ENCODE peak calls at places on chromosomes 16 and 17, in ten cellular contexts. V is uterus; P is tibial artery; Y is Kasumi-1; I is endothelial cell; L is stimulated activated naive CD8-positive, alpha-beta T cell treated with anti-CD3 and anti-CD28 coated beads, Interleukin-15, amount 100 ng/mL, for 72 hours; J is hepatocyte; Z is Ammon's horn; T is head of caudate nucleus; D is naive thymus-derived CD4-positive, alpha-beta T cell. K is an unnamed sample.

GRCh38 chr16:67874147-67874771 is 1.4 kb downstream of the EDC4 start:
- DNase-seq in V (no peak), P (no peak), Y (no peak), I (no peak), L (no peak), J (no peak), Z (no peak), T (no peak), D (no peak), K (no peak)

GRCh38 chr16:86044241-86044671 is 145.3 kb downstream of the IRF8 start:
- DNase-seq in V (no peak), P (peak), Y (peak), I (peak), L (peak), J (peak), Z (no peak), T (peak), D (no peak), K (peak)

GRCh38 chr16:88691924-88692560 is 5.7 kb upstream of the SNAI3 start:
- DNase-seq in V (no peak), P (peak), Y (peak), I (no peak), L (no peak), J (no peak), Z (peak), T (no peak), D (no peak), K (peak)

GRCh38 chr16:23145608-23146007 is 3.6 kb downstream of the USP31 start:
- DNase-seq in V (no peak), P (no peak), Y (no peak), I (no peak), L (no peak), J (no peak), Z (no peak), T (no peak), D (no peak), K (no peak)

GRCh38 chr16:86210403-86211193 is 299.7 kb upstream of the FOXF1 start:
- DNase-seq in V (no peak), P (no peak), Y (no peak), I (no peak), L (no peak), J (no peak), Z (no peak), T (no peak), D (no peak), K (no peak)

GRCh38 chr17:82105882-82106696 is 8.1 kb upstream of the FASN start:
- DNase-seq in V (peak), P (no peak), Y (peak), I (peak), L (peak), J (peak), Z (peak), T (no peak), D (peak), K (peak)

GRCh38 chr16:77307764-77308561 is 108.8 kb downstream of the SYCE1L start:
- DNase-seq in V (no peak), P (no peak), Y (no peak), I (no peak), L (peak), J (peak), Z (peak), T (no peak), D (no peak), K (no peak)

GRCh38 chr17:73747221-73748002 is 103.2 kb upstream of the SDK2 start:
- DNase-seq in V (no peak), P (no peak), Y (no peak), I (no peak), L (no peak), J (no peak), Z (no peak), T (no peak), D (no peak), K (no peak)

GRCh38 chr17:59810894-59811153 is 81.9 kb downstream of the TUBD1 start:
- DNase-seq in V (no peak), P (no peak), Y (no peak), I (no peak), L (no peak), J (no peak), Z (no peak), T (no peak), D (no peak), K (no peak)

GRCh38 chr17:65978881-65979280 is 213.1 kb downstream of the CEP112 start:
- DNase-seq in V (no peak), P (no peak), Y (no peak), I (no peak), L (no peak), J (peak), Z (no peak), T (no peak), D (no peak), K (no peak)

GRCh38 chr17:14776791-14777190 is 475.9 kb downstream of the HS3ST3B1 start:
- DNase-seq in V (no peak), P (no peak), Y (no peak), I (no peak), L (no peak), J (peak), Z (no peak), T (no peak), D (no peak), K (no peak)

GRCh38 chr17:82696259-82696658 is 2.2 kb downstream of the RAB40B start:
- DNase-seq in V (no peak), P (no peak), Y (no peak), I (no peak), L (no peak), J (no peak), Z (no peak), T (no peak), D (no peak), K (no peak)

GRCh38 chr17:39804839-39805238 is 59.3 kb downstream of the IKZF3 start:
- DNase-seq in V (no peak), P (no peak), Y (no peak), I (no peak), L (no peak), J (no peak), Z (no peak), T (no peak), D (no peak), K (no peak)

GRCh38 chr17:69860142-69860680 is 214.8 kb upstream of the KCNJ16 start:
- DNase-seq in V (no peak), P (no peak), Y (no peak), I (no peak), L (no peak), J (no peak), Z (no peak), T (no peak), D (no peak), K (no peak)

GRCh38 chr16:18797746-18798145 is 3.6 kb downstream of the ARL6IP1 start:
- DNase-seq in V (no peak), P (no peak), Y (no peak), I (no peak), L (no peak), J (no peak), Z (no peak), T (no peak), D (no peak), K (no peak)

GRCh38 chr17:10192963-10193362 is 5.4 kb downstream of the GAS7 start:
- DNase-seq in V (peak), P (peak), Y (no peak), I (no peak), L (no peak), J (no peak), Z (no peak), T (no peak), D (no peak), K (no peak)

GRCh38 chr17:32356378-32356743 is 6.4 kb downstream of the ZNF207 start:
- DNase-seq in V (no peak), P (no peak), Y (no peak), I (no peak), L (no peak), J (no peak), Z (no peak), T (no peak), D (no peak), K (no peak)

GRCh38 chr17:48729335-48730239 is 1.0 kb upstream of the HOXB13 start:
- DNase-seq in V (no peak), P (no peak), Y (no peak), I (no peak), L (no peak), J (no peak), Z (no peak), T (no peak), D (no peak), K (no peak)

GRCh38 chr17:13619462-13619861 is 17.7 kb upstream of the HS3ST3A1 start:
- DNase-seq in V (no peak), P (no peak), Y (no peak), I (no peak), L (no peak), J (no peak), Z (no peak), T (no peak), D (no peak), K (no peak)

GRCh38 chr16:49491736-49492089 is 118.1 kb downstream of the C16orf78 start:
- DNase-seq in V (peak), P (peak), Y (no peak), I (peak), L (no peak), J (no peak), Z (peak), T (peak), D (no peak), K (peak)

GRCh38 chr17:43324205-43324893 is 74.4 kb upstream of the ARL4D start:
- DNase-seq in V (no peak), P (no peak), Y (no peak), I (peak), L (no peak), J (no peak), Z (no peak), T (no peak), D (no peak), K (no peak)

GRCh38 chr16:1494711-1495110 is 1.6 kb downstream of the TELO2 start:
- DNase-seq in V (no peak), P (no peak), Y (no peak), I (no peak), L (no peak), J (no peak), Z (no peak), T (no peak), D (no peak), K (no peak)

GRCh38 chr17:61291457-61292311 is 108.0 kb upstream of the TBX2 start:
- DNase-seq in V (no peak), P (no peak), Y (no peak), I (no peak), L (no peak), J (no peak), Z (no peak), T (no peak), D (no peak), K (no peak)

GRCh38 chr17:17420035-17420434 is 56.8 kb upstream of the MED9 start:
- DNase-seq in V (no peak), P (no peak), Y (no peak), I (no peak), L (no peak), J (no peak), Z (no peak), T (no peak), D (no peak), K (no peak)

GRCh38 chr17:75723201-75723930 is 2.1 kb downstream of the ITGB4 start:
- DNase-seq in V (no peak), P (no peak), Y (no peak), I (no peak), L (no peak), J (peak), Z (no peak), T (no peak), D (no peak), K (no peak)

GRCh38 chr17:79243603-79243990 is 169.0 kb downstream of the ENGASE start:
- DNase-seq in V (no peak), P (no peak), Y (no peak), I (no peak), L (no peak), J (no peak), Z (no peak), T (no peak), D (no peak), K (no peak)

GRCh38 chr17:40560592-40561293 is 4.5 kb downstream of the CCR7 start:
- DNase-seq in V (peak), P (no peak), Y (peak), I (no peak), L (peak), J (peak), Z (no peak), T (no peak), D (peak), K (peak)

GRCh38 chr17:39196820-39197331 is 593 bp downstream of the CACNB1 start:
- DNase-seq in V (peak), P (peak), Y (no peak), I (no peak), L (no peak), J (peak), Z (no peak), T (no peak), D (no peak), K (peak)

GRCh38 chr16:87463722-87464690 is 28.8 kb downstream of the ZCCHC14 start:
- DNase-seq in V (no peak), P (peak), Y (peak), I (peak), L (peak), J (peak), Z (peak), T (no peak), D (no peak), K (no peak)

K was measured in activated naive CD8-positive, alpha-beta T cell treated with anti-CD3 and anti-CD28 coated beads, Interleukin-2, amount 10 ng/mL, durations not matched to agents 7 days and 5 days.